ENCODE peak calls at places on chromosomes 11 and 22, in four cellular contexts. T is stimulated activated CD8-positive, alpha-beta memory T cell treated with anti-CD3 and anti-CD28 coated beads, Interleukin-4, amount 100 ng/mL, for 24 hours; O is activated naive CD4-positive, alpha-beta T cell treated with anti-CD3 and anti-CD28 coated beads, Interleukin-2, amount 50 U/mL, for 16 hours; M is amniotic stem cell. Z is an unnamed sample.
A peak's percentile ranks its signal among the peaks of the same experiment; 100 is the strongest.

GRCh38 chr22:23681026-23681809 is 9.6 kb upstream of the RGL4 start:
- DNase-seq in T (no peak), O (no peak), M (no peak), Z (no peak)

GRCh38 chr11:32390712-32391111 is 44.6 kb downstream of the WT1 start:
- DNase-seq in T (no peak), O (no peak), M (no peak), Z (no peak)

GRCh38 chr22:17881366-17881765 is 107.1 kb upstream of the BID start:
- DNase-seq in T (no peak), O (no peak), M (no peak), Z (no peak)

GRCh38 chr11:67370351-67371076 is 2.9 kb downstream of the CLCF1 start:
- DNase-seq in T (no peak), O (no peak), M (no peak), Z (no peak)

GRCh38 chr22:48957311-48957986 is 870.2 kb downstream of the BRD1 start:
- DNase-seq in T (no peak), O (no peak), M (no peak), Z (no peak)

GRCh38 chr11:2655834-2656622 is 43.8 kb downstream of the KCNQ1OT1 start:
- DNase-seq in T (no peak), O (no peak), M (no peak), Z (peak; percentile 7)

GRCh38 chr11:69513663-69514062 is 32.2 kb downstream of the LINC01488 start:
- DNase-seq in T (no peak), O (no peak), M (no peak), Z (no peak)

GRCh38 chr11:10305262-10305963 is 540 bp downstream of the ADM start:
- DNase-seq in T (no peak), O (peak; percentile 28), M (no peak), Z (no peak)

GRCh38 chr11:71212871-71213559 is 39.4 kb downstream of the SHANK2 start:
- DNase-seq in T (no peak), O (no peak), M (no peak), Z (no peak)

GRCh38 chr22:46078241-46079092 is 71.9 kb upstream of the PPARA start:
- DNase-seq in T (no peak), O (no peak), M (no peak), Z (no peak)

GRCh38 chr22:35590634-35591295 is 26.4 kb downstream of the MB start:
- DNase-seq in T (no peak), O (no peak), M (no peak), Z (no peak)

GRCh38 chr22:35334010-35334409 is 34.3 kb downstream of the TOM1 start:
- DNase-seq in T (no peak), O (peak; percentile 24), M (no peak), Z (no peak)

GRCh38 chr11:47672283-47672730 is 29.9 kb upstream of the MTCH2 start:
- DNase-seq in T (no peak), O (no peak), M (no peak), Z (peak; percentile 2)

GRCh38 chr11:828501-829115 is 889 bp downstream of the CRACR2B start:
- DNase-seq in T (no peak), O (no peak), M (no peak), Z (no peak)

GRCh38 chr22:46596032-46596441 is 24.1 kb upstream of the GRAMD4 start:
- DNase-seq in T (no peak), O (no peak), M (no peak), Z (no peak)

GRCh38 chr11:94218372-94218771 is 86.0 kb upstream of the IZUMO1R start:
- DNase-seq in T (no peak), O (no peak), M (no peak), Z (no peak)

GRCh38 chr11:14029971-14030531 is 67.5 kb downstream of the SPON1 start:
- DNase-seq in T (no peak), O (no peak), M (no peak), Z (peak; percentile 47)

GRCh38 chr22:20551805-20552449 is 44.5 kb downstream of the MED15 start:
- DNase-seq in T (peak; percentile 38), O (peak; percentile 48), M (no peak), Z (no peak)

GRCh38 chr11:17395978-17396377 is 7.5 kb upstream of the KCNJ11 start:
- DNase-seq in T (no peak), O (no peak), M (no peak), Z (no peak)

GRCh38 chr11:29200776-29201574 is 815.9 kb downstream of the KCNA4 start:
- DNase-seq in T (no peak), O (no peak), M (no peak), Z (no peak)